ENCODE peak calls at places on chromosomes 4 and X, in five cellular contexts. X, B, F, Q and D are unnamed samples.
A peak's percentile ranks its signal among the peaks of the same experiment; 100 is the strongest.

GRCh38 chr4:71648448-71648847 is 135.4 kb downstream of the GC start:
- DNase-seq in X (peak; percentile 28), Q (peak; percentile 81), F (no peak), B (no peak), D (no peak)

GRCh38 chrX:75273483-75273882 is 402 bp upstream of the UPRT start:
- DNase-seq in X (peak; percentile 37), F (no peak), Q (no peak), B (no peak), D (no peak)

GRCh38 chrX:152819732-152820131 is 10.8 kb downstream of the CETN2 start:
- DNase-seq in B (no peak), Q (peak; percentile 64), F (peak; percentile 22), X (no peak), D (no peak)

GRCh38 chr4:155207534-155208257 is 740 bp upstream of the NPY2R start:
- DNase-seq in F (no peak), X (peak; percentile 8), Q (peak; percentile 9), B (no peak), D (no peak)

GRCh38 chrX:13028871-13029336 is 15.5 kb downstream of the FAM9C start:
- DNase-seq in X (peak; percentile 76), B (no peak), F (no peak), Q (peak; percentile 69), D (no peak)

GRCh38 chr4:154822775-154823174 is 41.7 kb downstream of the RBM46 start:
- DNase-seq in B (no peak), Q (peak; percentile 92), F (peak; percentile 42), X (no peak), D (no peak)

GRCh38 chrX:24876782-24877315 is 138.9 kb downstream of the ARX start:
- DNase-seq in Q (no peak), X (no peak), F (no peak), B (no peak), D (no peak)

GRCh38 chrX:132395059-132395458 is 93.8 kb downstream of the MBNL3 start:
- DNase-seq in X (no peak), Q (no peak), F (no peak), B (no peak), D (no peak)

GRCh38 chr4:53141308-53141707 is 224.6 kb downstream of the SCFD2 start:
- DNase-seq in F (no peak), X (no peak), Q (no peak), B (no peak), D (no peak)

GRCh38 chr4:180542445-180543100 is 1700.6 kb upstream of the TENM3 start:
- DNase-seq in Q (peak; percentile 33), F (peak; percentile 30), B (no peak), X (no peak), D (no peak)

GRCh38 chrX:28349888-28350287 is 237.4 kb upstream of the IL1RAPL1 start:
- DNase-seq in X (no peak), F (no peak), Q (peak; percentile 71), B (no peak), D (no peak)

GRCh38 chr4:63757919-63758318 is 651.3 kb downstream of the TECRL start:
- DNase-seq in B (no peak), X (no peak), F (no peak), Q (no peak), D (no peak)

GRCh38 chr4:118012142-118012541 is 22.1 kb upstream of the NDST3 start:
- DNase-seq in B (no peak), Q (peak; percentile 4), F (no peak), X (no peak), D (no peak)

GRCh38 chrX:18574591-18574990 is 97.3 kb downstream of the RS1 start:
- DNase-seq in X (peak; percentile 18), F (peak; percentile 78), Q (peak; percentile 33), B (no peak), D (peak; percentile 20)

GRCh38 chrX:118345401-118346257 is at the start of gene WDR44:
- DNase-seq in X (peak; percentile 94), F (peak; percentile 96), B (peak; percentile 86), Q (peak; percentile 89), D (peak; percentile 83)

GRCh38 chrX:154600962-154601374 is 16.0 kb downstream of the CTAG1A start:
- DNase-seq in Q (peak; percentile 60), X (no peak), F (peak; percentile 47), B (no peak), D (no peak)

GRCh38 chr4:60562353-60562752 is 637.8 kb upstream of the ADGRL3 start:
- DNase-seq in Q (no peak), B (no peak), F (no peak), X (no peak), D (no peak)

GRCh38 chrX:140165849-140166248 is 200.5 kb upstream of the CXorf66 start:
- DNase-seq in B (no peak), X (no peak), F (no peak), Q (no peak), D (no peak)

GRCh38 chr4:48079972-48080391 is 54.1 kb downstream of the TXK start:
- DNase-seq in F (peak; percentile 71), X (peak; percentile 84), B (no peak), Q (peak; percentile 44), D (no peak)

GRCh38 chrX:133698298-133698697 is 283.0 kb upstream of the GPC4 start:
- DNase-seq in Q (peak; percentile 15), B (no peak), F (peak; percentile 69), X (peak; percentile 52), D (no peak)

GRCh38 chrX:70196961-70197805 is 19.9 kb downstream of the DGAT2L6 start:
- DNase-seq in F (peak; percentile 73), X (peak; percentile 78), B (peak; percentile 35), Q (peak; percentile 42), D (peak; percentile 66)

GRCh38 chr4:136864580-136865185 is 667.6 kb downstream of the PCDH18 start:
- DNase-seq in X (peak; percentile 74), Q (peak; percentile 56), B (no peak), F (peak; percentile 91), D (no peak)

GRCh38 chrX:49876750-49877149 is 2.5 kb upstream of the USP27X start:
- DNase-seq in X (peak; percentile 63), B (no peak), Q (peak; percentile 6), F (peak; percentile 47), D (peak; percentile 22)

GRCh38 chrX:18424482-18425198 is 768 bp upstream of the CDKL5 start:
- DNase-seq in F (peak; percentile 52), X (peak; percentile 17), Q (no peak), B (peak; percentile 1), D (no peak)

GRCh38 chr4:148445903-148446261 is 3.7 kb upstream of the NR3C2 start:
- DNase-seq in B (no peak), F (no peak), Q (no peak), X (no peak), D (no peak)

GRCh38 chr4:73707918-73708577 is 32.3 kb upstream of the CXCL8 start:
- DNase-seq in X (peak; percentile 69), Q (peak; percentile 89), F (peak; percentile 91), B (no peak), D (no peak)

GRCh38 chr4:91037951-91038350 is 910.8 kb downstream of the CCSER1 start:
- DNase-seq in Q (no peak), F (no peak), B (no peak), X (no peak), D (no peak)

GRCh38 chr4:3640587-3640962 is 108.4 kb upstream of the LRPAP1 start:
- DNase-seq in F (no peak), Q (no peak), B (no peak), X (no peak), D (no peak)

GRCh38 chr4:187309456-187309855 is 585.8 kb upstream of the FAT1 start:
- DNase-seq in B (no peak), F (peak; percentile 29), Q (peak; percentile 81), X (no peak), D (no peak)

GRCh38 chr4:76459291-76459723 is 24.3 kb downstream of the SHROOM3 start:
- DNase-seq in B (no peak), Q (peak; percentile 96), F (peak; percentile 76), X (no peak), D (no peak)

GRCh38 chrX:11553594-11553993 is 112.1 kb downstream of the ARHGAP6 start:
- DNase-seq in X (no peak), Q (no peak), F (no peak), B (no peak), D (no peak)

GRCh38 chr4:86117781-86118302 is 242.0 kb downstream of the MAPK10 start:
- DNase-seq in X (no peak), Q (peak; percentile 36), F (peak; percentile 72), B (no peak), D (no peak)

GRCh38 chr4:145299380-145300076 is 119.1 kb upstream of the OTUD4 start:
- DNase-seq in X (no peak), Q (peak; percentile 73), F (peak; percentile 75), B (no peak), D (no peak)

GRCh38 chr4:105944535-105944934 is 49.3 kb downstream of the NPNT start:
- DNase-seq in X (no peak), Q (no peak), F (peak; percentile 78), B (no peak), D (no peak)